ENCODE peak calls at places on chromosomes 13 and 19, in nine cellular contexts. One of them, this sample, is unnamed. For H3K4me1, the result is how much of the 10 kb centered on the place peaks cover.

GRCh38 chr13:86792153-86792651 is 879.0 kb upstream of the SLITRK5 start:
- DNase-seq in endodermal cell: no peak
- DNase-seq in lung: no peak
- DNase-seq in Peyer's patch: no peak
- DNase-seq in right atrium auricular region: no peak
- DNase-seq in cardiac muscle cell: no peak
- DNase-seq in GM23338: peak
- DNase-seq in heart right ventricle: no peak
- DNase-seq in colonic mucosa: no peak
- DNase-seq in this sample: peak

GRCh38 chr19:45591004-45591637 is 6.5 kb upstream of the OPA3 start:
- DNase-seq in endodermal cell: peak
- DNase-seq in lung: peak
- DNase-seq in Peyer's patch: no peak
- DNase-seq in right atrium auricular region: no peak
- DNase-seq in cardiac muscle cell: peak
- DNase-seq in GM23338: peak
- DNase-seq in heart right ventricle: no peak
- DNase-seq in colonic mucosa: peak
- DNase-seq in this sample: peak

GRCh38 chr19:7004313-7004931 is 16.8 kb downstream of the MBD3L2B start:
- DNase-seq in endodermal cell: peak
- DNase-seq in lung: no peak
- DNase-seq in Peyer's patch: no peak
- DNase-seq in right atrium auricular region: no peak
- DNase-seq in cardiac muscle cell: peak
- DNase-seq in GM23338: peak
- DNase-seq in heart right ventricle: no peak
- DNase-seq in colonic mucosa: no peak
- DNase-seq in this sample: no peak

GRCh38 chr19:29383696-29384095 is 142.1 kb upstream of the VSTM2B start:
- DNase-seq in endodermal cell: peak
- DNase-seq in lung: no peak
- DNase-seq in Peyer's patch: no peak
- DNase-seq in right atrium auricular region: no peak
- DNase-seq in cardiac muscle cell: no peak
- DNase-seq in GM23338: no peak
- DNase-seq in heart right ventricle: no peak
- DNase-seq in colonic mucosa: no peak
- DNase-seq in this sample: no peak

GRCh38 chr19:53864308-53864836 is 3.3 kb upstream of the MYADM start:
- DNase-seq in endodermal cell: no peak
- DNase-seq in lung: no peak
- DNase-seq in Peyer's patch: no peak
- DNase-seq in right atrium auricular region: no peak
- DNase-seq in cardiac muscle cell: no peak
- DNase-seq in GM23338: no peak
- DNase-seq in heart right ventricle: no peak
- DNase-seq in colonic mucosa: peak
- DNase-seq in this sample: no peak

GRCh38 chr19:52212572-52213255 is 22.9 kb downstream of the PPP2R1A start:
- DNase-seq in endodermal cell: no peak
- DNase-seq in lung: no peak
- DNase-seq in Peyer's patch: no peak
- DNase-seq in right atrium auricular region: no peak
- DNase-seq in cardiac muscle cell: no peak
- DNase-seq in GM23338: no peak
- DNase-seq in heart right ventricle: no peak
- DNase-seq in colonic mucosa: no peak
- DNase-seq in this sample: no peak

GRCh38 chr13:109130093-109130835 is 500.9 kb downstream of the MYO16 start:
- DNase-seq in endodermal cell: no peak
- DNase-seq in lung: no peak
- DNase-seq in Peyer's patch: no peak
- DNase-seq in right atrium auricular region: no peak
- DNase-seq in cardiac muscle cell: no peak
- DNase-seq in GM23338: no peak
- DNase-seq in heart right ventricle: no peak
- DNase-seq in colonic mucosa: no peak
- DNase-seq in this sample: peak

GRCh38 chr19:1247747-1248453 is 483 bp upstream of the MIDN start:
- DNase-seq in endodermal cell: peak
- DNase-seq in lung: peak
- DNase-seq in Peyer's patch: peak
- DNase-seq in right atrium auricular region: peak
- DNase-seq in cardiac muscle cell: no peak
- DNase-seq in GM23338: peak
- DNase-seq in heart right ventricle: peak
- DNase-seq in colonic mucosa: peak
- DNase-seq in this sample: no peak

GRCh38 chr19:42121666-42122069 is 10.6 kb downstream of the POU2F2 start:
- DNase-seq in endodermal cell: peak
- DNase-seq in lung: no peak
- DNase-seq in Peyer's patch: peak
- DNase-seq in right atrium auricular region: no peak
- DNase-seq in cardiac muscle cell: no peak
- DNase-seq in GM23338: peak
- DNase-seq in heart right ventricle: peak
- DNase-seq in colonic mucosa: peak
- DNase-seq in this sample: no peak

GRCh38 chr19:10361569-10362011 is 18.8 kb downstream of the TYK2 start:
- DNase-seq in endodermal cell: peak
- DNase-seq in lung: no peak
- DNase-seq in Peyer's patch: no peak
- DNase-seq in right atrium auricular region: no peak
- DNase-seq in cardiac muscle cell: no peak
- DNase-seq in GM23338: no peak
- DNase-seq in heart right ventricle: no peak
- DNase-seq in colonic mucosa: no peak
- DNase-seq in this sample: no peak

GRCh38 chr13:114142640-114143490 is 10.4 kb upstream of the RASA3 start:
- DNase-seq in endodermal cell: peak
- DNase-seq in lung: no peak
- DNase-seq in Peyer's patch: peak
- DNase-seq in right atrium auricular region: no peak
- DNase-seq in cardiac muscle cell: no peak
- DNase-seq in GM23338: no peak
- DNase-seq in heart right ventricle: no peak
- DNase-seq in colonic mucosa: peak
- DNase-seq in this sample: no peak

GRCh38 chr13:93080587-93080986 is 146.0 kb upstream of the GPC6 start:
- DNase-seq in endodermal cell: no peak
- DNase-seq in lung: no peak
- DNase-seq in Peyer's patch: no peak
- DNase-seq in right atrium auricular region: no peak
- DNase-seq in cardiac muscle cell: no peak
- DNase-seq in GM23338: peak
- DNase-seq in heart right ventricle: no peak
- DNase-seq in colonic mucosa: no peak
- DNase-seq in this sample: peak

GRCh38 chr13:98584668-98585397 is 7.9 kb upstream of the STK24 start:
- DNase-seq in endodermal cell: no peak
- DNase-seq in lung: no peak
- DNase-seq in Peyer's patch: no peak
- DNase-seq in right atrium auricular region: no peak
- DNase-seq in cardiac muscle cell: no peak
- DNase-seq in GM23338: no peak
- DNase-seq in heart right ventricle: no peak
- DNase-seq in colonic mucosa: no peak
- DNase-seq in this sample: no peak

GRCh38 chr13:69565334-69565733 is 542.3 kb upstream of the ATXN8OS start:
- DNase-seq in endodermal cell: peak
- DNase-seq in lung: no peak
- DNase-seq in Peyer's patch: no peak
- DNase-seq in right atrium auricular region: no peak
- DNase-seq in cardiac muscle cell: no peak
- DNase-seq in GM23338: peak
- DNase-seq in heart right ventricle: no peak
- DNase-seq in colonic mucosa: peak
- DNase-seq in this sample: peak

GRCh38 chr19:8208710-8209110 is 460 bp upstream of the CERS4 start:
- DNase-seq in endodermal cell: no peak
- DNase-seq in lung: peak
- DNase-seq in Peyer's patch: no peak
- DNase-seq in right atrium auricular region: peak
- DNase-seq in cardiac muscle cell: no peak
- DNase-seq in GM23338: no peak
- DNase-seq in heart right ventricle: no peak
- DNase-seq in colonic mucosa: peak
- DNase-seq in this sample: peak

GRCh38 chr19:8209965-8210659 is 942 bp downstream of the CERS4 start:
- DNase-seq in endodermal cell: peak
- DNase-seq in lung: no peak
- DNase-seq in Peyer's patch: no peak
- DNase-seq in right atrium auricular region: no peak
- DNase-seq in cardiac muscle cell: no peak
- DNase-seq in GM23338: peak
- DNase-seq in heart right ventricle: peak
- DNase-seq in colonic mucosa: no peak
- DNase-seq in this sample: no peak

GRCh38 chr19:8212212-8212611 is 3.0 kb downstream of the CERS4 start:
- DNase-seq in endodermal cell: no peak
- DNase-seq in lung: no peak
- DNase-seq in Peyer's patch: no peak
- DNase-seq in right atrium auricular region: no peak
- DNase-seq in cardiac muscle cell: no peak
- DNase-seq in GM23338: no peak
- DNase-seq in heart right ventricle: no peak
- DNase-seq in colonic mucosa: no peak
- DNase-seq in this sample: no peak

GRCh38 chr19:8209111-8209964 is at the start of gene CERS4:
- DNase-seq in endodermal cell: peak
- DNase-seq in lung: peak
- DNase-seq in Peyer's patch: peak
- DNase-seq in right atrium auricular region: peak
- DNase-seq in cardiac muscle cell: peak
- DNase-seq in GM23338: peak
- DNase-seq in heart right ventricle: peak
- DNase-seq in colonic mucosa: peak
- DNase-seq in this sample: peak

DNA sequence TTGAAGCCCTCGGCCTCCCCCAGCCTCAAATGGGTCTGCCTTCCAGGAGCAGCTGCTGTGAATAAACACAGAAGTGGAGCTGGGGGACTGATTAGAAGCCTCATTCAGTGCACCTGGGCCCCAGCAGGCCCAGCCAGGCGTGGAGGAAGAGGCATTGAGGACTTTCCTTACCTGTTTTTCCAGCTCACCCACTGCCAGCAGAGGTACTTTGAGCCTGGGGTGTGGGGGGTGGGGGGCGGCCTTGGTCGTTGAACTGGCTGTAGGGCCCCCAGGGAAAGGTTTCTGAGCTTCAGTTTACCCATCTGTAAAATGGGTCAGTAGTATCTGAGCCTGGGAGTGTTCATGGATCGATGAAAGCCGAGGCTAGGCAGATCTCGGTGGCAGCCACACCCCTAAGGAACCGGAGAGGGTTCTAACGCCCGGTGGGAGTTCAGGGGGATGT is 1.5 kb downstream of the CERS4 start:
- DNase-seq in endodermal cell: no peak
- DNase-seq in lung: no peak
- DNase-seq in Peyer's patch: peak
- DNase-seq in right atrium auricular region: no peak
- DNase-seq in cardiac muscle cell: no peak
- DNase-seq in GM23338: no peak
- DNase-seq in heart right ventricle: no peak
- DNase-seq in colonic mucosa: no peak
- DNase-seq in this sample: no peak
- TF ChIP-seq CTCF in endodermal cell: no peak
- TF ChIP-seq CTCF in lung: no peak
- TF ChIP-seq CTCF in Peyer's patch: no peak
- TF ChIP-seq CTCF in right atrium auricular region: no peak
- TF ChIP-seq CTCF in cardiac muscle cell: no peak
- TF ChIP-seq CTCF in GM23338: no peak
- TF ChIP-seq CTCF in heart right ventricle: no peak
- TF ChIP-seq CTCF in colonic mucosa: no peak
- TF ChIP-seq CTCF in this sample: no peak

GRCh38 chr19:40603719-40604646 is 2.8 kb downstream of the LTBP4 start:
- DNase-seq in endodermal cell: peak
- DNase-seq in lung: peak
- DNase-seq in Peyer's patch: peak
- DNase-seq in right atrium auricular region: peak
- DNase-seq in cardiac muscle cell: peak
- DNase-seq in GM23338: peak
- DNase-seq in heart right ventricle: peak
- DNase-seq in colonic mucosa: peak
- DNase-seq in this sample: peak
- H3K4me1 ChIP-seq in endodermal cell: under half
- H3K4me1 ChIP-seq in lung: under half
- H3K4me1 ChIP-seq in Peyer's patch: half or more
- H3K4me1 ChIP-seq in right atrium auricular region: under half
- H3K4me1 ChIP-seq in cardiac muscle cell: under half
- H3K4me1 ChIP-seq in GM23338: under half
- H3K4me1 ChIP-seq in heart right ventricle: half or more
- H3K4me1 ChIP-seq in colonic mucosa: under half
- H3K4me1 ChIP-seq in this sample: under half

GRCh38 chr13:97067342-97067895 is 73.1 kb upstream of the OXGR1 start:
- DNase-seq in endodermal cell: no peak
- DNase-seq in lung: no peak
- DNase-seq in Peyer's patch: no peak
- DNase-seq in right atrium auricular region: no peak
- DNase-seq in cardiac muscle cell: no peak
- DNase-seq in GM23338: no peak
- DNase-seq in heart right ventricle: no peak
- DNase-seq in colonic mucosa: no peak
- DNase-seq in this sample: no peak
- TF ChIP-seq CTCF in endodermal cell: peak
- TF ChIP-seq CTCF in lung: no peak
- TF ChIP-seq CTCF in Peyer's patch: no peak
- TF ChIP-seq CTCF in right atrium auricular region: no peak
- TF ChIP-seq CTCF in cardiac muscle cell: peak
- TF ChIP-seq CTCF in GM23338: peak
- TF ChIP-seq CTCF in heart right ventricle: no peak
- TF ChIP-seq CTCF in colonic mucosa: no peak
- TF ChIP-seq CTCF in this sample: no peak

GRCh38 chr19:46731584-46731983 is 14.3 kb upstream of the FKRP start:
- DNase-seq in endodermal cell: no peak
- DNase-seq in lung: no peak
- DNase-seq in Peyer's patch: no peak
- DNase-seq in right atrium auricular region: no peak
- DNase-seq in cardiac muscle cell: no peak
- DNase-seq in GM23338: no peak
- DNase-seq in heart right ventricle: no peak
- DNase-seq in colonic mucosa: no peak
- DNase-seq in this sample: no peak

GRCh38 chr19:46731007-46731501 is 14.1 kb upstream of the PRKD2 start:
- DNase-seq in endodermal cell: no peak
- DNase-seq in lung: peak
- DNase-seq in Peyer's patch: no peak
- DNase-seq in right atrium auricular region: no peak
- DNase-seq in cardiac muscle cell: no peak
- DNase-seq in GM23338: no peak
- DNase-seq in heart right ventricle: no peak
- DNase-seq in colonic mucosa: no peak
- DNase-seq in this sample: peak

GRCh38 chr19:46733693-46734240 is 12.1 kb upstream of the FKRP start:
- DNase-seq in endodermal cell: no peak
- DNase-seq in lung: no peak
- DNase-seq in Peyer's patch: no peak
- DNase-seq in right atrium auricular region: no peak
- DNase-seq in cardiac muscle cell: no peak
- DNase-seq in GM23338: no peak
- DNase-seq in heart right ventricle: no peak
- DNase-seq in colonic mucosa: no peak
- DNase-seq in this sample: no peak

GRCh38 chr19:46732966-46733692 is 12.7 kb upstream of the FKRP start:
- DNase-seq in endodermal cell: no peak
- DNase-seq in lung: no peak
- DNase-seq in Peyer's patch: no peak
- DNase-seq in right atrium auricular region: no peak
- DNase-seq in cardiac muscle cell: no peak
- DNase-seq in GM23338: no peak
- DNase-seq in heart right ventricle: no peak
- DNase-seq in colonic mucosa: no peak
- DNase-seq in this sample: peak

GRCh38 chr19:46732172-46732938 is 13.5 kb upstream of the FKRP start:
- DNase-seq in endodermal cell: no peak
- DNase-seq in lung: no peak
- DNase-seq in Peyer's patch: no peak
- DNase-seq in right atrium auricular region: no peak
- DNase-seq in cardiac muscle cell: no peak
- DNase-seq in GM23338: no peak
- DNase-seq in heart right ventricle: no peak
- DNase-seq in colonic mucosa: no peak
- DNase-seq in this sample: peak
- H3K4me1 ChIP-seq in endodermal cell: under half
- H3K4me1 ChIP-seq in lung: under half
- H3K4me1 ChIP-seq in Peyer's patch: under half
- H3K4me1 ChIP-seq in right atrium auricular region: under half
- H3K4me1 ChIP-seq in cardiac muscle cell: under half
- H3K4me1 ChIP-seq in GM23338: under half
- H3K4me1 ChIP-seq in heart right ventricle: under half
- H3K4me1 ChIP-seq in colonic mucosa: under half
- H3K4me1 ChIP-seq in this sample: under half